ENCODE peak calls at places on chromosomes 6 and 20, in seven cellular contexts. E, N, W, Q, V, R and M are unnamed samples.

GRCh38 chr20:17541996-17542395 is 10.8 kb upstream of the BFSP1 start:
- DNase-seq in W (no peak), Q (peak; percentile 44), E (no peak), V (no peak), N (no peak), R (no peak), M (no peak)

GRCh38 chr6:34021839-34022190 is 124.1 kb downstream of the GRM4 start:
- DNase-seq in N (no peak), Q (peak; percentile 22), E (peak; percentile 5), W (no peak), R (no peak), V (no peak), M (no peak)

GRCh38 chr6:55437141-55437540 is 109.9 kb downstream of the GFRAL start:
- DNase-seq in R (no peak), Q (no peak), V (no peak), N (no peak), E (no peak), W (no peak), M (no peak)

GRCh38 chr6:47478233-47479155 is 905 bp downstream of the CD2AP start:
- DNase-seq in N (no peak), W (no peak), R (peak; percentile 54), Q (peak; percentile 45), E (no peak), V (no peak), M (no peak)

GRCh38 chr6:3939964-3940363 is 90.8 kb downstream of the FAM50B start:
- DNase-seq in Q (no peak), V (no peak), E (no peak), W (no peak), N (no peak), R (no peak), M (no peak)

GRCh38 chr6:19549109-19549508 is 288.1 kb upstream of the ID4 start:
- DNase-seq in Q (no peak), R (no peak), W (no peak), V (no peak), N (no peak), E (peak; percentile 16), M (no peak)

GRCh38 chr6:145043926-145044500 is 691.3 kb downstream of the EPM2A start:
- DNase-seq in V (no peak), Q (no peak), W (no peak), E (no peak), N (no peak), R (no peak), M (no peak)

GRCh38 chr6:169224185-169224695 is 29.4 kb downstream of the THBS2 start:
- DNase-seq in E (no peak), Q (no peak), V (no peak), R (no peak), W (no peak), N (no peak), M (no peak)

GRCh38 chr20:11867286-11867921 is 50.3 kb upstream of the BTBD3 start:
- DNase-seq in E (no peak), Q (no peak), R (no peak), N (no peak), V (no peak), W (no peak), M (no peak)

GRCh38 chr20:45157977-45158376 is 16.7 kb upstream of the PI3 start:
- DNase-seq in V (no peak), N (no peak), W (no peak), E (no peak), R (no peak), Q (no peak), M (no peak)

GRCh38 chr20:8749986-8750385 is 318.9 kb upstream of the PLCB4 start:
- DNase-seq in E (no peak), R (no peak), Q (no peak), W (no peak), V (no peak), N (no peak), M (no peak)

GRCh38 chr6:116992546-116992945 is 115.5 kb downstream of the RFX6 start:
- DNase-seq in N (no peak), R (no peak), V (no peak), E (no peak), W (no peak), Q (no peak), M (no peak)

GRCh38 chr6:37640776-37641395 is 56.8 kb downstream of the MDGA1 start:
- DNase-seq in V (no peak), R (no peak), Q (no peak), E (no peak), W (no peak), N (no peak), M (peak; percentile 86)

GRCh38 chr20:58880441-58880840 is 27.9 kb downstream of the GNAS start:
- DNase-seq in V (no peak), W (no peak), N (no peak), R (no peak), E (no peak), Q (no peak), M (no peak)

GRCh38 chr20:24970030-24970553 is 21.0 kb downstream of the CST7 start:
- DNase-seq in W (no peak), E (no peak), N (no peak), R (no peak), V (no peak), Q (no peak), M (no peak)

GRCh38 chr6:31400467-31401289 is 2.7 kb upstream of the MICA start:
- DNase-seq in W (peak; percentile 65), N (peak; percentile 64), E (no peak), R (peak; percentile 40), V (peak; percentile 81), Q (peak; percentile 84), M (no peak)